ENCODE peak calls at places on chromosomes 13 and 19, in six cellular contexts. O is stomach; W is lower lobe of right lung; D is CD8-positive, alpha-beta T cell; Q is vagina; A is heart right ventricle. Y is an unnamed sample. For H3K36me3, the result is how much of the 10 kb centered on the place peaks cover.

GRCh38 chr19:52722062-52723005 is 12.5 kb downstream of the ZNF611 start:
- DNase-seq in O (no peak), W (no peak), D (no peak), Q (no peak), A (no peak), Y (no peak)

GRCh38 chr19:35712910-35713845 is 4.6 kb upstream of the KMT2B start:
- DNase-seq in O (no peak), W (no peak), D (peak), Q (no peak), A (no peak), Y (no peak)

GRCh38 chr19:548841-549830 is 5.3 kb downstream of the GZMM start:
- DNase-seq in O (no peak), W (no peak), D (no peak), Q (no peak), A (no peak), Y (no peak)

GRCh38 chr13:20696073-20696472 is 7.4 kb upstream of the IL17D start:
- DNase-seq in O (no peak), W (no peak), D (no peak), Q (no peak), A (no peak), Y (no peak)

GRCh38 chr13:49646688-49647087 is 18.4 kb downstream of the ARL11 start:
- DNase-seq in O (no peak), W (no peak), D (no peak), Q (no peak), A (no peak), Y (no peak)

GRCh38 chr13:33676700-33677048 is 141.3 kb upstream of the RFC3 start:
- DNase-seq in O (peak), W (peak), D (no peak), Q (no peak), A (peak), Y (peak)

GRCh38 chr19:771332-771785 is 20.4 kb downstream of the MISP start:
- DNase-seq in O (no peak), W (no peak), D (no peak), Q (no peak), A (no peak), Y (no peak)

GRCh38 chr13:76638882-76639281 is 247.3 kb downstream of the KCTD12 start:
- DNase-seq in O (no peak), W (no peak), D (no peak), Q (no peak), A (no peak), Y (no peak)

GRCh38 chr19:4620675-4621074 is 18.6 kb upstream of the TNFAIP8L1 start:
- DNase-seq in O (no peak), W (no peak), D (no peak), Q (no peak), A (no peak), Y (no peak)

GRCh38 chr19:34365463-34366401 is 736 bp downstream of the GPI start:
- DNase-seq in O (peak), W (peak), D (no peak), Q (no peak), A (peak), Y (peak)

GRCh38 chr13:23428183-23428528 is 5.3 kb downstream of the SACS start:
- DNase-seq in O (no peak), W (no peak), D (no peak), Q (no peak), A (no peak), Y (no peak)

GRCh38 chr13:49322702-49323101 is 75.0 kb downstream of the CDADC1 start:
- DNase-seq in O (no peak), W (no peak), D (no peak), Q (no peak), A (no peak), Y (no peak)

GRCh38 chr13:42495751-42496150 is 78.2 kb upstream of the TNFSF11 start:
- DNase-seq in O (no peak), W (no peak), D (no peak), Q (no peak), A (no peak), Y (no peak)

GRCh38 chr13:57314897-57315520 is 148.0 kb downstream of the PRR20E start:
- DNase-seq in O (no peak), W (no peak), D (no peak), Q (no peak), A (no peak), Y (no peak)

GRCh38 chr13:31274345-31274870 is 74.6 kb downstream of the B3GLCT start:
- DNase-seq in O (no peak), W (no peak), D (no peak), Q (no peak), A (peak), Y (peak)

GRCh38 chr13:60931858-60932546 is 483.6 kb downstream of the PCDH20 start:
- DNase-seq in O (no peak), W (no peak), D (no peak), Q (no peak), A (no peak), Y (no peak)

GRCh38 chr19:48518207-48518606 is 6.6 kb upstream of the LMTK3 start:
- DNase-seq in O (no peak), W (no peak), D (no peak), Q (no peak), A (no peak), Y (no peak)

GRCh38 chr19:43524922-43525835 is 1.8 kb downstream of the ETHE1 start:
- DNase-seq in O (peak), W (peak), D (no peak), Q (no peak), A (peak), Y (peak)

GRCh38 chr13:48902421-48902820 is 73.3 kb upstream of the FNDC3A start:
- DNase-seq in O (no peak), W (no peak), D (no peak), Q (no peak), A (no peak), Y (no peak)

GRCh38 chr13:40563350-40564125 is 102.9 kb downstream of the FOXO1 start:
- DNase-seq in O (no peak), W (no peak), D (no peak), Q (no peak), A (no peak), Y (no peak)

GRCh38 chr13:52686381-52686780 is 33.7 kb downstream of the SUGT1 start:
- DNase-seq in O (no peak), W (no peak), D (no peak), Q (no peak), A (no peak), Y (no peak)

GRCh38 chr13:33401238-33401637 is 115.7 kb upstream of the STARD13 start:
- DNase-seq in O (peak), W (peak), D (no peak), Q (no peak), A (peak), Y (no peak)

GRCh38 chr13:30551194-30551593 is 66.5 kb upstream of the USPL1 start:
- DNase-seq in O (no peak), W (no peak), D (no peak), Q (no peak), A (no peak), Y (no peak)

GRCh38 chr13:65188691-65189090 is 2041.4 kb downstream of the PCDH9 start:
- DNase-seq in O (no peak), W (no peak), D (no peak), Q (no peak), A (no peak), Y (no peak)

DNA sequence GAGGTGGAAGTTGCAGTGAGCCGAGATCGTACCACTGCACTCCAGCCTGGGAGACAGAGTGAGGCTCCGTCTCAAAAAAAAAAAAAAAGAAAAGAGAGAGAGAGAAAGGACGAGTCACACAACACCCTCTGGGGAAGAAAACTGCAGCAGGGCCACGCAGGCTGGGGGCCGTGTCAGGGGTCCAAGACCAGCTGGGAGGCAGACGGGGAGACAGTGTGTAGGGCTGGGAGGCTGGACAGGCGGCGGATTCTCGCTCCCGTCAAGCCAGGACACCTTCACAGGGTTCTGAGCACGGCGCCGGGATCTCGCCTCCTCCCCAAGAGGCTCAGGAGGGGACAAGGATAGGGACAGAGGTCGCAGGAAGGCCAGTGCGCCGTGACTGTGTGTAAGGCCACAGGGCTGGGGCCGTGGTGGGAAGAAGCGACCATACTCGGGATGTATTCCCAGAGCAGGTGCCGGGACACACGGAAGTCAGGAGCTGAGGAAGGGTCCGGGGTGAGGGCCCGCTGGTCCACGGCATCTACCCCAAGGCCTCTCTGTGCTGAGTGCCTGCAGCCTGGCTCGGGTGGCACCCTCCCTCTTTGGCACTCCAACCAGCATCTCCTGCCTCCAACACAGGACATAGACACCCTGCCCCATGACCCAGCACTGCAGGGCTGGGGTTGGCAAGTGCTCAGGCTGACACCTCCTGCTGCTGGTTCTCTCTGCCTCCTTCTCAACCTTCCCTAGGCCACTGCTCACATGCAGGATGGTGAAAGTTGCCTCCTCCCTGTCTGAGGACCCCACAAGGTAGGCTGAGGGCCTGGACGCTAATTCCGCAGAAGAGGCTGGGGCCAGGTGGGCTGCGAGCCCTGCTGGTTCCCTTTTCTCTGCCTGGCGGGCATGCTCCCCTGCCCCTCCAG is 21.2 kb downstream of the ZNF787 start:
- DNase-seq in O (no peak), W (no peak), D (no peak), Q (no peak), A (no peak), Y (no peak)
- H3K36me3 ChIP-seq in O (under half), W (half or more), D (under half), Q (under half), A (under half), Y (under half)

DNA sequence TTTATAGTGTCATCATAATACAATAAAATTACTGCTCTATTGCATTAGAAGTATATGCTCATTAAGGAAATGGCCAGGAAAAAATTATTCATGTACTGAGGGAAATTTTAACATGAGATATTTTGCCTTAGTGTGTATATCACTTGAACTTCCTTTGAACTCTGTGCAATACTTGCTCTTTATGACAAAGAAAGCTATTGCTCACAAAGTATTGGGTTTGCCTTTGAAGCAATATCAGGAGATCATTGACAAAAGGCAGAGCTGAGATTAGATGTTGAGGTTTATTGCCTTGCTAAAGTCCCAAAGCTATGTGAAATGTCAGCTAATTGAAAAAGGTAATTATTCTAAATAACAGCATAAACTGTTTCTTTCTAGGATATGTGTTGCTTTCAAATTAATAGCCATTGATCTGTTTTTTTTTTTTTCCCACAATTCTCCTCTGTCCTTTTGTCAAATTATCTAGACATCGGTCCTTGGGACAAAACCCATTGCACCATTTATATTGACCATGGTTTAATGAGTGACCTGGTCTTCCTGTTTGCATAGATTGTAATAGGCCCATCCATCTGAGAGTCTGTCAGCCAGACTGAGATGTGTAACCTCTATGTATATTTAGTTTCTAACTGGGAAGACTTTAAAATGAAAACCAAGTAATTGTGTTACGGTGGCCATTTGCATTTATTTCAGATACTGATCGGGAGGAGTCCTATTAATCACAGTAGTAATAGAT is 752.7 kb upstream of the GPC6 start:
- DNase-seq in O (no peak), W (no peak), D (no peak), Q (no peak), A (no peak), Y (no peak)
- H3K27ac ChIP-seq in O (no peak), W (no peak), D (no peak), Q (no peak), A (no peak), Y (no peak)

GRCh38 chr13:36675213-36675536 is 1.4 kb downstream of the SERTM1 start:
- DNase-seq in O (no peak), W (no peak), D (no peak), Q (no peak), A (no peak), Y (no peak)

GRCh38 chr13:36685912-36686311 is 12.1 kb downstream of the SERTM1 start:
- DNase-seq in O (no peak), W (no peak), D (no peak), Q (no peak), A (no peak), Y (no peak)

GRCh38 chr13:36681894-36682624 is 8.2 kb downstream of the SERTM1 start:
- DNase-seq in O (no peak), W (no peak), D (no peak), Q (no peak), A (no peak), Y (no peak)

GRCh38 chr13:36680918-36681317 is 7.1 kb downstream of the SERTM1 start:
- DNase-seq in O (no peak), W (no peak), D (no peak), Q (no peak), A (no peak), Y (no peak)
- H3K4me3 ChIP-seq in O (no peak), W (no peak), D (no peak), Q (no peak), A (no peak), Y (no peak)

DNA sequence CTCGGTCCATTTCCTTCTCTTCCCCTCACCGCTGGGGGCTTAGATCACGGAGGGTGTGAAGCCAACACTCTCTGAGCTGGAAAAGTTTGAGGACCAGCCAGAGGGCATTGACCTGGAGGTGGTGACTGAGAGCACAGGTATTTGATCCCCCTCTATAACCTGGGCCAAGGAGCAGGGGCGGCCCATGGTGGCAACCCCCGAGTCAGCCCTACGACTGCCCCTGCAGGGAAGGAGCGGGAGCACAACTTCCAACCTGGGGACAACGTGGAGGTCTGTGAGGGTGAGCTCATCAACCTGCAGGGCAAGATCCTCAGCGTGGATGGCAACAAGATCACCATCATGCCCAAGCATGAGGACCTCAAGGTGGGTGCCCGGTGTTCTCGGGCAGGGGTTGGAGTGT is 11.6 kb upstream of the TIMM50 start:
- DNase-seq in O (no peak), W (no peak), D (no peak), Q (no peak), A (no peak), Y (no peak)
- H3K36me3 ChIP-seq in O (half or more), W (half or more), D (half or more), Q (under half), A (half or more), Y (half or more)

GRCh38 chr19:17678836-17679235 is 9.3 kb downstream of the UNC13A start:
- DNase-seq in O (no peak), W (no peak), D (no peak), Q (no peak), A (no peak), Y (no peak)

GRCh38 chr19:17673937-17674799 is 14.0 kb downstream of the UNC13A start:
- DNase-seq in O (no peak), W (no peak), D (no peak), Q (no peak), A (no peak), Y (no peak)

GRCh38 chr19:17679526-17680234 is 8.5 kb downstream of the UNC13A start:
- DNase-seq in O (no peak), W (no peak), D (no peak), Q (no peak), A (no peak), Y (no peak)

GRCh38 chr19:17676295-17676694 is 11.9 kb downstream of the UNC13A start:
- DNase-seq in O (no peak), W (no peak), D (no peak), Q (no peak), A (no peak), Y (no peak)

GRCh38 chr19:17677002-17677401 is 11.2 kb downstream of the UNC13A start:
- DNase-seq in O (no peak), W (no peak), D (no peak), Q (no peak), A (no peak), Y (no peak)
- H3K27ac ChIP-seq in O (no peak), W (no peak), D (no peak), Q (no peak), A (no peak), Y (no peak)

GRCh38 chr19:47256688-47257410 is 524 bp downstream of the CCDC9 start:
- DNase-seq in O (peak), W (peak), D (peak), Q (peak), A (peak), Y (peak)

GRCh38 chr19:47258895-47259555 is 2.7 kb downstream of the CCDC9 start:
- DNase-seq in O (no peak), W (no peak), D (no peak), Q (no peak), A (no peak), Y (no peak)

GRCh38 chr19:47258434-47258833 is 2.1 kb downstream of the CCDC9 start:
- DNase-seq in O (no peak), W (no peak), D (no peak), Q (no peak), A (no peak), Y (no peak)

GRCh38 chr19:47255947-47256687 is at the start of gene CCDC9:
- DNase-seq in O (peak), W (peak), D (peak), Q (no peak), A (peak), Y (peak)

DNA sequence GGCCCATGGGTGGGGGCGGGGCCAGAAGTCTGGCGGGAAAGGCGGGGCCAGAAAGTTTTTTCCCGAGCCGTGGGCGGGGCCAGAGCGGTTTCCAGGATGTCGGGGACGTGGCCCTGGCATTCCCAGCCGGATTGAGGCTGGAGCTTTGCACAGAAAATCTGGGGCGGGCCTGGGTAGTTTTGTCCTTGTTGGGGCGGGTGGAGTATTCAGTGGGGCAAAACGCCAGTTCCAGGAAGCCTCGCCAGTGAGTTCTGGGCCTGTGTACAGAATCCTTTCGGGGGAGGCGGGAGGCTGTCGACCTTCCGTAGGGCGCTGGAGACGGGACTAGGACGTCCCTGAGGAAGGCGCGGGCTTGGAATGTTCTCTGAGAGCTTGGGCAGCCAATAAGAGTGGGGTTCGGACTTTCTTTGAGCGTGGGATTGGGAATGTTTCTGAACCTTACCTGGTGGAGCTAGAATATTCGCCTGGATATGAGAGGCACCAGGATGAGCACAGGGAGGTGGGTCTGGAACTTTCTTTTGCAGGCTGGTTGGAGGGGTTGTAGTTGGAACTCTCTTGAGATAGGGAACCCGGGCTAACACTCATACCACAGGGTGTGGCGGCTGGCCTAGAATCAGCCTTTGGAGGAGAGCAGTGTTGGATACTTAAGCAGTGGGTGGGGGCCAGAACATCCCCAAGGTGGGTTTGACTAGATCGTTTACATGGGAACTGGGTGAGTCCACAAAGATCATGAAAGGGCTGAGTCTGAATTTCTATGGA is 1.3 kb downstream of the CCDC9 start:
- DNase-seq in O (no peak), W (peak), D (no peak), Q (no peak), A (no peak), Y (no peak)
- H3K4me3 ChIP-seq in O (peak), W (peak), D (peak), Q (peak), A (peak), Y (peak)

DNA sequence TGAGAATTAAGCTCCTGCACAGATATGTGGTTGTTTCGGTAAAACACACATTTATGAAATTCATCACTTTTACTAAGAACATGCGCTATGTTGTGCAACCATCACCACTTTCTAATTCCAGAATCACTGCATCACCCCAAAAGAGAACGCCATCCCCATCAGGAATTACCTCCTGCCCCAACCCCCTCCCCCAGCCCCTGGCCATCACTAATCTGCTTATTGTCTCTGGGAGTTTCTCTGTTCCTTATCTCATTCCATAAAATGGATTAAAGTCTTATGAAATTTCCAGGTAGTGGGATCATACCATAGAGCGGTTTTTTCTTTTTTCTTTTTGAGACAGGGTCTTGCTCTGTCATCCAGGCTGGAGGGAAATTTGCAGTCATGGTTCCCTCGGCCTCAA is 3.6 kb downstream of the ZSCAN5B start:
- DNase-seq in O (no peak), W (no peak), D (no peak), Q (no peak), A (no peak), Y (no peak)
- H3K36me3 ChIP-seq in O (under half), W (under half), D (under half), Q (under half), A (under half), Y (under half)

GRCh38 chr13:111281751-111282311 is 38.6 kb upstream of the TEX29 start:
- DNase-seq in O (no peak), W (no peak), D (no peak), Q (no peak), A (peak), Y (no peak)
- H3K27ac ChIP-seq in O (peak), W (peak), D (no peak), Q (peak), A (peak), Y (peak)

Y was measured in left ventricle myocardium inferior.